ENCODE peak calls at places on chromosomes 2 and 18, in ten cellular contexts. One of them, this sample, is unnamed.

GRCh38 chr2:23350026-23350791 is 34.8 kb upstream of the KLHL29 start:
- DNase-seq in CD4-positive, alpha-beta T cell: no peak
- DNase-seq in AG04450: no peak
- DNase-seq in Karpas-422: no peak
- DNase-seq in pancreas: no peak
- DNase-seq in heart left ventricle: no peak
- DNase-seq in HepG2: no peak
- DNase-seq in Panc1: no peak
- DNase-seq in stomach: no peak
- DNase-seq in IMR-90: no peak
- DNase-seq in this sample: no peak

GRCh38 chr2:163682695-163683094 is 53.1 kb downstream of the FIGN start:
- DNase-seq in IMR-90: peak; percentile 55
- DNase-seq in CD4-positive, alpha-beta T cell: no peak
- DNase-seq in HepG2: peak; percentile 56
- DNase-seq in heart left ventricle: no peak
- DNase-seq in pancreas: no peak
- DNase-seq in Panc1: no peak
- DNase-seq in AG04450: no peak
- DNase-seq in Karpas-422: peak; percentile 44
- DNase-seq in stomach: no peak
- DNase-seq in this sample: no peak

GRCh38 chr2:121599963-121600651 is 49.2 kb downstream of the CLASP1 start:
- DNase-seq in IMR-90: peak; percentile 28
- DNase-seq in AG04450: no peak
- DNase-seq in CD4-positive, alpha-beta T cell: no peak
- DNase-seq in Panc1: no peak
- DNase-seq in Karpas-422: no peak
- DNase-seq in stomach: no peak
- DNase-seq in pancreas: no peak
- DNase-seq in HepG2: no peak
- DNase-seq in heart left ventricle: no peak
- DNase-seq in this sample: no peak

GRCh38 chr2:127763776-127764175 is 47.2 kb downstream of the WDR33 start:
- DNase-seq in AG04450: peak; percentile 81
- DNase-seq in heart left ventricle: no peak
- DNase-seq in IMR-90: peak; percentile 93
- DNase-seq in Panc1: no peak
- DNase-seq in pancreas: no peak
- DNase-seq in HepG2: peak; percentile 55
- DNase-seq in stomach: no peak
- DNase-seq in CD4-positive, alpha-beta T cell: no peak
- DNase-seq in Karpas-422: no peak
- DNase-seq in this sample: no peak

GRCh38 chr2:130728549-130729310 is at the start of gene GPR148:
- DNase-seq in stomach: no peak
- DNase-seq in Panc1: no peak
- DNase-seq in AG04450: no peak
- DNase-seq in IMR-90: no peak
- DNase-seq in pancreas: no peak
- DNase-seq in Karpas-422: no peak
- DNase-seq in CD4-positive, alpha-beta T cell: no peak
- DNase-seq in heart left ventricle: no peak
- DNase-seq in HepG2: no peak
- DNase-seq in this sample: no peak

GRCh38 chr2:111938392-111938791 is 40.0 kb downstream of the MERTK start:
- DNase-seq in AG04450: no peak
- DNase-seq in heart left ventricle: no peak
- DNase-seq in IMR-90: no peak
- DNase-seq in pancreas: no peak
- DNase-seq in CD4-positive, alpha-beta T cell: no peak
- DNase-seq in stomach: no peak
- DNase-seq in Panc1: no peak
- DNase-seq in Karpas-422: no peak
- DNase-seq in HepG2: no peak
- DNase-seq in this sample: no peak

GRCh38 chr18:55497825-55498403 is 90.1 kb downstream of the TCF4 start:
- DNase-seq in heart left ventricle: no peak
- DNase-seq in Panc1: no peak
- DNase-seq in Karpas-422: no peak
- DNase-seq in AG04450: no peak
- DNase-seq in IMR-90: no peak
- DNase-seq in pancreas: no peak
- DNase-seq in stomach: no peak
- DNase-seq in HepG2: no peak
- DNase-seq in CD4-positive, alpha-beta T cell: no peak
- DNase-seq in this sample: no peak

GRCh38 chr2:10343191-10343590 is 40.5 kb downstream of the HPCAL1 start:
- DNase-seq in HepG2: no peak
- DNase-seq in Panc1: no peak
- DNase-seq in pancreas: no peak
- DNase-seq in Karpas-422: no peak
- DNase-seq in IMR-90: no peak
- DNase-seq in CD4-positive, alpha-beta T cell: no peak
- DNase-seq in heart left ventricle: no peak
- DNase-seq in stomach: no peak
- DNase-seq in AG04450: no peak
- DNase-seq in this sample: no peak

GRCh38 chr2:94753466-94753998 is 117.7 kb upstream of the TEKT4 start:
- DNase-seq in Panc1: no peak
- DNase-seq in AG04450: no peak
- DNase-seq in Karpas-422: no peak
- DNase-seq in IMR-90: no peak
- DNase-seq in HepG2: no peak
- DNase-seq in heart left ventricle: no peak
- DNase-seq in pancreas: no peak
- DNase-seq in CD4-positive, alpha-beta T cell: no peak
- DNase-seq in stomach: no peak
- DNase-seq in this sample: no peak

GRCh38 chr2:94763318-94763717 is 107.9 kb upstream of the TEKT4 start:
- DNase-seq in CD4-positive, alpha-beta T cell: no peak
- DNase-seq in stomach: no peak
- DNase-seq in Karpas-422: no peak
- DNase-seq in IMR-90: no peak
- DNase-seq in AG04450: no peak
- DNase-seq in HepG2: no peak
- DNase-seq in heart left ventricle: no peak
- DNase-seq in Panc1: no peak
- DNase-seq in pancreas: no peak
- DNase-seq in this sample: no peak

GRCh38 chr2:94762600-94762999 is 108.6 kb upstream of the TEKT4 start:
- DNase-seq in stomach: no peak
- DNase-seq in AG04450: no peak
- DNase-seq in IMR-90: no peak
- DNase-seq in pancreas: no peak
- DNase-seq in Karpas-422: no peak
- DNase-seq in HepG2: peak; percentile 15
- DNase-seq in heart left ventricle: no peak
- DNase-seq in CD4-positive, alpha-beta T cell: no peak
- DNase-seq in Panc1: no peak
- DNase-seq in this sample: no peak

GRCh38 chr2:94758546-94758945 is 112.7 kb upstream of the TEKT4 start:
- DNase-seq in Panc1: no peak
- DNase-seq in AG04450: no peak
- DNase-seq in Karpas-422: no peak
- DNase-seq in stomach: no peak
- DNase-seq in heart left ventricle: no peak
- DNase-seq in IMR-90: no peak
- DNase-seq in pancreas: no peak
- DNase-seq in HepG2: no peak
- DNase-seq in CD4-positive, alpha-beta T cell: no peak
- DNase-seq in this sample: no peak

GRCh38 chr2:94759211-94759610 is 112.0 kb upstream of the TEKT4 start:
- DNase-seq in pancreas: no peak
- DNase-seq in CD4-positive, alpha-beta T cell: no peak
- DNase-seq in Karpas-422: peak; percentile 81
- DNase-seq in stomach: no peak
- DNase-seq in heart left ventricle: no peak
- DNase-seq in HepG2: peak; percentile 44
- DNase-seq in Panc1: no peak
- DNase-seq in AG04450: no peak
- DNase-seq in IMR-90: no peak
- DNase-seq in this sample: no peak
- H3K9me3 ChIP-seq in pancreas: no peaks in the 10 kb centered on the region
- H3K9me3 ChIP-seq in CD4-positive, alpha-beta T cell: no peaks in the 10 kb centered on the region
- H3K9me3 ChIP-seq in Karpas-422: no peaks in the 10 kb centered on the region
- H3K9me3 ChIP-seq in stomach: no peaks in the 10 kb centered on the region
- H3K9me3 ChIP-seq in heart left ventricle: no peaks in the 10 kb centered on the region
- H3K9me3 ChIP-seq in HepG2: no peaks in the 10 kb centered on the region
- H3K9me3 ChIP-seq in Panc1: no peaks in the 10 kb centered on the region
- H3K9me3 ChIP-seq in AG04450: peaks cover 77% of the 10 kb centered on the region
- H3K9me3 ChIP-seq in IMR-90: peaks cover 8% of the 10 kb centered on the region
- H3K9me3 ChIP-seq in this sample: no peaks in the 10 kb centered on the region

GRCh38 chr2:234324151-234324550 is 172.7 kb downstream of the ARL4C start:
- DNase-seq in AG04450: no peak
- DNase-seq in Karpas-422: no peak
- DNase-seq in IMR-90: no peak
- DNase-seq in Panc1: no peak
- DNase-seq in pancreas: no peak
- DNase-seq in stomach: no peak
- DNase-seq in CD4-positive, alpha-beta T cell: no peak
- DNase-seq in HepG2: no peak
- DNase-seq in heart left ventricle: no peak
- DNase-seq in this sample: no peak

GRCh38 chr2:234326694-234327093 is 170.2 kb downstream of the ARL4C start:
- DNase-seq in Karpas-422: no peak
- DNase-seq in IMR-90: no peak
- DNase-seq in HepG2: no peak
- DNase-seq in stomach: no peak
- DNase-seq in Panc1: no peak
- DNase-seq in pancreas: no peak
- DNase-seq in AG04450: no peak
- DNase-seq in heart left ventricle: no peak
- DNase-seq in CD4-positive, alpha-beta T cell: no peak
- DNase-seq in this sample: no peak

GRCh38 chr2:234320098-234320497 is 176.8 kb downstream of the ARL4C start:
- DNase-seq in pancreas: no peak
- DNase-seq in stomach: no peak
- DNase-seq in CD4-positive, alpha-beta T cell: no peak
- DNase-seq in IMR-90: no peak
- DNase-seq in AG04450: no peak
- DNase-seq in HepG2: no peak
- DNase-seq in Karpas-422: no peak
- DNase-seq in Panc1: no peak
- DNase-seq in heart left ventricle: no peak
- DNase-seq in this sample: no peak

GRCh38 chr2:234328444-234328990 is 168.4 kb downstream of the ARL4C start:
- DNase-seq in IMR-90: no peak
- DNase-seq in AG04450: no peak
- DNase-seq in pancreas: no peak
- DNase-seq in stomach: no peak
- DNase-seq in CD4-positive, alpha-beta T cell: no peak
- DNase-seq in Panc1: no peak
- DNase-seq in heart left ventricle: no peak
- DNase-seq in HepG2: no peak
- DNase-seq in Karpas-422: no peak
- DNase-seq in this sample: no peak

GRCh38 chr2:234322766-234323465 is 174.0 kb downstream of the ARL4C start:
- DNase-seq in CD4-positive, alpha-beta T cell: no peak
- DNase-seq in Karpas-422: no peak
- DNase-seq in IMR-90: no peak
- DNase-seq in Panc1: no peak
- DNase-seq in AG04450: no peak
- DNase-seq in pancreas: no peak
- DNase-seq in stomach: no peak
- DNase-seq in heart left ventricle: no peak
- DNase-seq in HepG2: no peak
- DNase-seq in this sample: no peak
- H3K27ac ChIP-seq in CD4-positive, alpha-beta T cell: no peak overlapping the region
- H3K27ac ChIP-seq in Karpas-422: no peak overlapping the region
- H3K27ac ChIP-seq in IMR-90: no peak overlapping the region
- H3K27ac ChIP-seq in Panc1: peak overlapping the region; percentile 67
- H3K27ac ChIP-seq in AG04450: no peak overlapping the region
- H3K27ac ChIP-seq in pancreas: no peak overlapping the region
- H3K27ac ChIP-seq in stomach: no peak overlapping the region
- H3K27ac ChIP-seq in heart left ventricle: no peak overlapping the region
- H3K27ac ChIP-seq in HepG2: no peak overlapping the region
- H3K27ac ChIP-seq in this sample: no peak overlapping the region

GRCh38 chr18:35245719-35246317 is 5.0 kb downstream of the ZNF397 start:
- DNase-seq in CD4-positive, alpha-beta T cell: no peak
- DNase-seq in Panc1: no peak
- DNase-seq in AG04450: no peak
- DNase-seq in IMR-90: no peak
- DNase-seq in HepG2: no peak
- DNase-seq in stomach: no peak
- DNase-seq in pancreas: no peak
- DNase-seq in heart left ventricle: no peak
- DNase-seq in Karpas-422: no peak
- DNase-seq in this sample: no peak

GRCh38 chr18:35246831-35247230 is 6.0 kb downstream of the ZNF397 start:
- DNase-seq in Karpas-422: no peak
- DNase-seq in stomach: no peak
- DNase-seq in CD4-positive, alpha-beta T cell: no peak
- DNase-seq in Panc1: no peak
- DNase-seq in AG04450: no peak
- DNase-seq in pancreas: no peak
- DNase-seq in HepG2: no peak
- DNase-seq in IMR-90: no peak
- DNase-seq in heart left ventricle: no peak
- DNase-seq in this sample: no peak

GRCh38 chr18:35247412-35248249 is 6.8 kb downstream of the ZNF397 start:
- DNase-seq in pancreas: no peak
- DNase-seq in IMR-90: no peak
- DNase-seq in Karpas-422: peak; percentile 64
- DNase-seq in Panc1: no peak
- DNase-seq in AG04450: no peak
- DNase-seq in CD4-positive, alpha-beta T cell: no peak
- DNase-seq in HepG2: no peak
- DNase-seq in heart left ventricle: no peak
- DNase-seq in stomach: no peak
- DNase-seq in this sample: no peak

GRCh38 chr18:35244671-35245070 is 3.8 kb downstream of the ZNF397 start:
- DNase-seq in pancreas: no peak
- DNase-seq in IMR-90: no peak
- DNase-seq in HepG2: no peak
- DNase-seq in Karpas-422: no peak
- DNase-seq in heart left ventricle: no peak
- DNase-seq in stomach: no peak
- DNase-seq in Panc1: no peak
- DNase-seq in CD4-positive, alpha-beta T cell: no peak
- DNase-seq in AG04450: no peak
- DNase-seq in this sample: no peak

GRCh38 chr18:35248429-35248828 is 7.6 kb downstream of the ZNF397 start:
- DNase-seq in HepG2: no peak
- DNase-seq in Karpas-422: no peak
- DNase-seq in pancreas: no peak
- DNase-seq in IMR-90: no peak
- DNase-seq in stomach: no peak
- DNase-seq in heart left ventricle: no peak
- DNase-seq in AG04450: no peak
- DNase-seq in Panc1: no peak
- DNase-seq in CD4-positive, alpha-beta T cell: no peak
- DNase-seq in this sample: no peak
- H3K9me3 ChIP-seq in HepG2: peaks cover 10% of the 10 kb centered on the region
- H3K9me3 ChIP-seq in Karpas-422: peaks cover 46% of the 10 kb centered on the region
- H3K9me3 ChIP-seq in pancreas: no peaks in the 10 kb centered on the region
- H3K9me3 ChIP-seq in IMR-90: peaks cover 52% of the 10 kb centered on the region
- H3K9me3 ChIP-seq in stomach: no peaks in the 10 kb centered on the region
- H3K9me3 ChIP-seq in heart left ventricle: peaks cover 6% of the 10 kb centered on the region
- H3K9me3 ChIP-seq in AG04450: peaks cover 46% of the 10 kb centered on the region
- H3K9me3 ChIP-seq in Panc1: peaks cover 43% of the 10 kb centered on the region
- H3K9me3 ChIP-seq in CD4-positive, alpha-beta T cell: peaks cover 10% of the 10 kb centered on the region
- H3K9me3 ChIP-seq in this sample: no peaks in the 10 kb centered on the region

GRCh38 chr2:237551071-237551574 is 15.3 kb upstream of the PRLH start:
- DNase-seq in heart left ventricle: no peak
- DNase-seq in stomach: no peak
- DNase-seq in Panc1: no peak
- DNase-seq in pancreas: no peak
- DNase-seq in HepG2: no peak
- DNase-seq in CD4-positive, alpha-beta T cell: no peak
- DNase-seq in Karpas-422: no peak
- DNase-seq in AG04450: no peak
- DNase-seq in IMR-90: no peak
- DNase-seq in this sample: no peak

GRCh38 chr2:237547841-237548416 is 18.4 kb upstream of the PRLH start:
- DNase-seq in Panc1: no peak
- DNase-seq in Karpas-422: no peak
- DNase-seq in CD4-positive, alpha-beta T cell: no peak
- DNase-seq in pancreas: no peak
- DNase-seq in IMR-90: peak; percentile 13
- DNase-seq in stomach: no peak
- DNase-seq in heart left ventricle: no peak
- DNase-seq in AG04450: no peak
- DNase-seq in HepG2: peak; percentile 30
- DNase-seq in this sample: no peak

GRCh38 chr2:237549216-237550056 is 16.9 kb upstream of the PRLH start:
- DNase-seq in HepG2: peak; percentile 59
- DNase-seq in CD4-positive, alpha-beta T cell: no peak
- DNase-seq in stomach: no peak
- DNase-seq in Karpas-422: no peak
- DNase-seq in IMR-90: no peak
- DNase-seq in AG04450: no peak
- DNase-seq in Panc1: no peak
- DNase-seq in pancreas: no peak
- DNase-seq in heart left ventricle: no peak
- DNase-seq in this sample: no peak

GRCh38 chr2:237552911-237553310 is 13.5 kb upstream of the PRLH start:
- DNase-seq in IMR-90: no peak
- DNase-seq in pancreas: no peak
- DNase-seq in CD4-positive, alpha-beta T cell: no peak
- DNase-seq in heart left ventricle: no peak
- DNase-seq in HepG2: no peak
- DNase-seq in Karpas-422: peak; percentile 54
- DNase-seq in stomach: no peak
- DNase-seq in Panc1: no peak
- DNase-seq in AG04450: no peak
- DNase-seq in this sample: peak; percentile 16

DNA sequence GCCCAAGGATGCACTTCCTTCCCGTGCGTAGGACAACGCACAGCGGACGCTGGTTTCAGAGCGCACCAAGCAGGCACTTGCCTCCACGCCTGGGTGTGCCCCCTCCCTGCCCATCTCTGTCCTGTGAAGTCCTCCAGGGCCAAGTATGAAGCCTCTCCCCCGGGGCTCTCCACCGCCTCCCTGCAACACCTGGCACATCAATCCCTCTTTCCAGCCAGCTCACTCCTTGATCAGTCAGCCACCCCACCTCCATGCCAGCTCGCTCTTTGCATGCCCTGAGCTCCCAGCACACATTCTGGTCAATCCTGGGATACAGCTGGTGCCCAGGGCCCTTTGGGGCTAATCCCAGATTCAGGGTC is 16.3 kb upstream of the PRLH start:
- DNase-seq in HepG2: no peak
- DNase-seq in stomach: no peak
- DNase-seq in IMR-90: no peak
- DNase-seq in pancreas: no peak
- DNase-seq in CD4-positive, alpha-beta T cell: no peak
- DNase-seq in Panc1: no peak
- DNase-seq in Karpas-422: no peak
- DNase-seq in AG04450: no peak
- DNase-seq in heart left ventricle: no peak
- DNase-seq in this sample: no peak
- H3K27ac ChIP-seq in HepG2: no peak overlapping the region
- H3K27ac ChIP-seq in stomach: no peak overlapping the region
- H3K27ac ChIP-seq in IMR-90: no peak overlapping the region
- H3K27ac ChIP-seq in pancreas: no peak overlapping the region
- H3K27ac ChIP-seq in CD4-positive, alpha-beta T cell: no peak overlapping the region
- H3K27ac ChIP-seq in Panc1: no peak overlapping the region
- H3K27ac ChIP-seq in Karpas-422: no peak overlapping the region
- H3K27ac ChIP-seq in AG04450: no peak overlapping the region
- H3K27ac ChIP-seq in heart left ventricle: no peak overlapping the region
- H3K27ac ChIP-seq in this sample: no peak overlapping the region

This sample was measured in aorta.